ENCODE peak calls at places on chromosomes 13 and 19, in ten cellular contexts. S, G, N, I, J, X, K, U, L and H are unnamed samples.

GRCh38 chr19:7513809-7514642 is 1.9 kb upstream of the ZNF358 start:
- DNase-seq in S (no peak), G (no peak), N (no peak), I (no peak), J (peak), X (no peak), K (no peak), U (no peak), L (no peak), H (no peak)

GRCh38 chr13:58884810-58885209 is 1253.3 kb downstream of the PCDH17 start:
- DNase-seq in S (no peak), G (no peak), N (no peak), I (no peak), J (peak), X (no peak), K (no peak), U (no peak), L (no peak), H (no peak)

GRCh38 chr19:33391631-33392249 is 18.2 kb downstream of the CEBPG start:
- DNase-seq in S (no peak), G (no peak), N (peak), I (no peak), J (no peak), X (no peak), K (no peak), U (no peak), L (no peak), H (no peak)

GRCh38 chr13:20378721-20379120 is 146.6 kb upstream of the GJB6 start:
- DNase-seq in S (no peak), G (no peak), N (no peak), I (no peak), J (no peak), X (peak), K (no peak), U (no peak), L (no peak), H (peak)

GRCh38 chr13:109740721-109741120 is 45.7 kb downstream of the IRS2 start:
- DNase-seq in S (no peak), G (no peak), N (no peak), I (no peak), J (no peak), X (no peak), K (no peak), U (no peak), L (no peak), H (no peak)

GRCh38 chr19:41325947-41326706 is 16.2 kb downstream of the CCDC97 start:
- DNase-seq in S (no peak), G (no peak), N (peak), I (peak), J (no peak), X (peak), K (no peak), U (no peak), L (no peak), H (peak)

GRCh38 chr13:24680258-24680920 is at the start of gene ATP12A:
- DNase-seq in S (peak), G (no peak), N (peak), I (peak), J (peak), X (no peak), K (no peak), U (no peak), L (no peak), H (peak)

GRCh38 chr13:33441015-33441414 is 155.5 kb upstream of the STARD13 start:
- DNase-seq in S (peak), G (no peak), N (no peak), I (peak), J (peak), X (peak), K (peak), U (no peak), L (no peak), H (peak)

GRCh38 chr19:46372901-46373572 is 26.1 kb downstream of the PPP5C start:
- DNase-seq in S (no peak), G (no peak), N (peak), I (peak), J (peak), X (peak), K (no peak), U (no peak), L (no peak), H (peak)

GRCh38 chr13:22278336-22278929 is 607.6 kb downstream of the FGF9 start:
- DNase-seq in S (peak), G (peak), N (no peak), I (peak), J (peak), X (peak), K (peak), U (no peak), L (no peak), H (peak)

GRCh38 chr13:44373601-44374347 is at the start of gene SERP2:
- DNase-seq in S (no peak), G (no peak), N (peak), I (peak), J (peak), X (no peak), K (no peak), U (no peak), L (no peak), H (no peak)

GRCh38 chr13:44368599-44369368 is 4.8 kb upstream of the SERP2 start:
- DNase-seq in S (peak), G (no peak), N (no peak), I (no peak), J (no peak), X (no peak), K (no peak), U (no peak), L (no peak), H (no peak)

GRCh38 chr13:44371421-44371820 is 2.2 kb upstream of the SERP2 start:
- DNase-seq in S (no peak), G (no peak), N (no peak), I (no peak), J (no peak), X (no peak), K (no peak), U (no peak), L (no peak), H (no peak)

GRCh38 chr13:44374348-44374712 is 706 bp downstream of the SERP2 start:
- DNase-seq in S (no peak), G (no peak), N (no peak), I (no peak), J (no peak), X (no peak), K (no peak), U (no peak), L (no peak), H (no peak)

GRCh38 chr13:44373247-44373600 is 400 bp upstream of the SERP2 start:
- DNase-seq in S (no peak), G (no peak), N (no peak), I (peak), J (no peak), X (no peak), K (no peak), U (no peak), L (no peak), H (no peak)
- H3K4me3 ChIP-seq in S (no peak), G (peak), N (peak), I (peak), J (peak), X (peak), K (peak), U (peak), L (peak), H (peak)

GRCh38 chr19:19354932-19355331 is 34.3 kb downstream of the MAU2 start:
- DNase-seq in S (no peak), G (no peak), N (peak), I (no peak), J (no peak), X (no peak), K (no peak), U (no peak), L (no peak), H (no peak)

GRCh38 chr19:19355606-19356139 is 35.0 kb downstream of the MAU2 start:
- DNase-seq in S (no peak), G (no peak), N (peak), I (no peak), J (no peak), X (no peak), K (no peak), U (no peak), L (no peak), H (no peak)

GRCh38 chr19:19356901-19357566 is 36.4 kb downstream of the MAU2 start:
- DNase-seq in S (no peak), G (no peak), N (no peak), I (peak), J (no peak), X (no peak), K (no peak), U (no peak), L (no peak), H (no peak)

GRCh38 chr19:19354007-19354406 is 33.4 kb downstream of the MAU2 start:
- DNase-seq in S (no peak), G (no peak), N (no peak), I (no peak), J (no peak), X (no peak), K (no peak), U (no peak), L (no peak), H (no peak)

GRCh38 chr19:19356500-19356899 is 35.9 kb downstream of the MAU2 start:
- DNase-seq in S (no peak), G (no peak), N (peak), I (peak), J (no peak), X (no peak), K (no peak), U (no peak), L (no peak), H (no peak)
- H3K4me3 ChIP-seq in S (no peak), G (no peak), N (no peak), I (no peak), J (no peak), X (no peak), K (no peak), U (no peak), L (no peak), H (no peak)

GRCh38 chr19:58279925-58280316 is 1.2 kb downstream of the ZNF8 start:
- DNase-seq in S (no peak), G (no peak), N (no peak), I (no peak), J (peak), X (peak), K (no peak), U (no peak), L (no peak), H (peak)
- H3K4me3 ChIP-seq in S (peak), G (peak), N (peak), I (peak), J (peak), X (no peak), K (peak), U (peak), L (peak), H (peak)

GRCh38 chr19:53224606-53225005 is 30.1 kb downstream of the ZNF677 start:
- DNase-seq in S (no peak), G (no peak), N (peak), I (no peak), J (no peak), X (no peak), K (no peak), U (no peak), L (no peak), H (no peak)
- H3K4me3 ChIP-seq in S (no peak), G (no peak), N (no peak), I (no peak), J (no peak), X (no peak), K (no peak), U (no peak), L (no peak), H (no peak)

DNA sequence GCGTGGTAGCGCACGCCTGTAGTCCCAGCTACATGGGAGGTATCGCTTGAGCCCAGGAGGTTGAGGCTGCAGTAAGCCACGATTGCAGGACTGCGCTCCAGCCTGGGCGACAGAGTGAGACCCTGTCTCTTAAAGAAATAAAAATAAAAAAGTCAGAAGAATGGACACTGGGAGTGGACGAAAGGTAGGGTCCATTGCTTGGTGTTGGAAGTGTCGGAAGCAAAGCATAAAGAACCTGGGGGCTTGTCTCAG is 392 bp upstream of the ARHGAP33 start:
- DNase-seq in S (no peak), G (no peak), N (no peak), I (no peak), J (no peak), X (no peak), K (no peak), U (no peak), L (no peak), H (no peak)
- H3K4me3 ChIP-seq in S (peak), G (peak), N (peak), I (no peak), J (no peak), X (peak), K (peak), U (no peak), L (peak), H (peak)

DNA sequence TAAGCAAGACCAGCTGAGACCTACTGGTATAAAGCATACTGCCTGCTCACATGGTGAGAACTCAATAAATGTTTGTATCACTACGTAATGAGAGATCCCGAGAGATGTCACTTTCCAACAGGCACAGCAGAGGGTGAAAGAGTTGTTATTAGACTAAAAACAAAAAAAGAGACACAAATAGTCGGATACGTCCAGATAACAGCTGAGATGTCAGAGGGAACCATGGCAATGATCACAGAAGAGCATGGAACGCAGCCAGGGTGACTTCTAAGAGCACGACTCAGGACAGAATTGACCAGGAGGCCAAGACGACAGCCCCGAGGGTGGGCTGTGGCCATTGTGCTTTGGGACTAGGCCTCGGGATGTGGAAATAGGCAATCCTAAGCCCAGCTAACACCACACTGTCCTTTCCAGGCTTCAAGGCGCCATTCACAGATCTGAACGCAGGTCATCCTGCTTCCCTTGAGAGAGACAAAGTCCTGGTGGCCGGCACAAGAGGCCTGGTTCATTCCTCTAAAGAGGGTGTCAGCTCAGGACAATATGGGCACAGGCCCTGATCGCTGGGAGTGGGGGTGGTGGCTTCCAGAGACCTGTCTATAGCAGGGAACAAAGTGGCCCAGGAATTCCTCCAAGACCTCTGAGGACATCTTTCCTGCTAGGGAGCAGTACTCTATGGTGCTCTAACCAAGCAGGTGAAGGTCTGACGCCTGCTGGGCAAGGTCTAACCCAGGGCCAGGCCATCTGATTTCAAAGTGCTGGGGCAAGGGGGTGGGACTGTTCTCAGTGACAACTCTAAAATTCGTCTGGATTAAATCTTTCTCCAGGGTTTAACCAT is 3.2 kb downstream of the SH3GL1 start:
- DNase-seq in S (no peak), G (no peak), N (no peak), I (no peak), J (no peak), X (no peak), K (no peak), U (no peak), L (no peak), H (no peak)
- H3K4me3 ChIP-seq in S (no peak), G (peak), N (no peak), I (no peak), J (no peak), X (no peak), K (no peak), U (no peak), L (no peak), H (no peak)

DNA sequence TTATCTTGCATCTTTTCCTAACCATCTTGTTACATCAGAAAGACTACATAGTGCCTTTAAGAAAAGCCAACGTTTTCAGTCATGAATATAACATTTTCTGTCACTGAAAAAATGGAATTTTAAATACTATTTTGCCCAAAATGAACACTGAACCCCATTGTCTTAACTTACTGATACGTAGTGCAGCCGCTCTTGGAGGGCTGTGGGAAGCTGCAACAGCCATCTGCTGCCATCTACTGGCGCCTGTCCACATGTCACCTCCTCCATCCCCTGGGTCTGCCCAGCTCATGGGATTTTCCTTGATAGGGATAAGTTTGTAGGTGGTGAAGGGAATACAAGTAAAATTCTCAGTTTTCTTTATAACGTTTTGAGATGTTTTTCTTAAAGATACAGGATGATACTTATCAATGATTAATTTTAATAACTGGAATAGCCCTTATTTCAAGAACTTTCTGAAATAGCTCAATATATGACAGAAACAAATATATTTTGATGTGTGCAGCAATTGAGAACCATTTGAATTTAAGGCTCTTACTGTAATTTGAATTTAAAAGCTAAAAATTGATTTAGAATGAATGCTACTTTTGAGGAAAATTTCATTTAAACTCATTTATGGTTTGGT is 73.7 kb downstream of the GGACT start:
- DNase-seq in S (peak), G (peak), N (no peak), I (peak), J (peak), X (peak), K (peak), U (peak), L (peak), H (peak)
- H3K4me3 ChIP-seq in S (no peak), G (peak), N (no peak), I (no peak), J (no peak), X (no peak), K (no peak), U (no peak), L (no peak), H (no peak)

DNA sequence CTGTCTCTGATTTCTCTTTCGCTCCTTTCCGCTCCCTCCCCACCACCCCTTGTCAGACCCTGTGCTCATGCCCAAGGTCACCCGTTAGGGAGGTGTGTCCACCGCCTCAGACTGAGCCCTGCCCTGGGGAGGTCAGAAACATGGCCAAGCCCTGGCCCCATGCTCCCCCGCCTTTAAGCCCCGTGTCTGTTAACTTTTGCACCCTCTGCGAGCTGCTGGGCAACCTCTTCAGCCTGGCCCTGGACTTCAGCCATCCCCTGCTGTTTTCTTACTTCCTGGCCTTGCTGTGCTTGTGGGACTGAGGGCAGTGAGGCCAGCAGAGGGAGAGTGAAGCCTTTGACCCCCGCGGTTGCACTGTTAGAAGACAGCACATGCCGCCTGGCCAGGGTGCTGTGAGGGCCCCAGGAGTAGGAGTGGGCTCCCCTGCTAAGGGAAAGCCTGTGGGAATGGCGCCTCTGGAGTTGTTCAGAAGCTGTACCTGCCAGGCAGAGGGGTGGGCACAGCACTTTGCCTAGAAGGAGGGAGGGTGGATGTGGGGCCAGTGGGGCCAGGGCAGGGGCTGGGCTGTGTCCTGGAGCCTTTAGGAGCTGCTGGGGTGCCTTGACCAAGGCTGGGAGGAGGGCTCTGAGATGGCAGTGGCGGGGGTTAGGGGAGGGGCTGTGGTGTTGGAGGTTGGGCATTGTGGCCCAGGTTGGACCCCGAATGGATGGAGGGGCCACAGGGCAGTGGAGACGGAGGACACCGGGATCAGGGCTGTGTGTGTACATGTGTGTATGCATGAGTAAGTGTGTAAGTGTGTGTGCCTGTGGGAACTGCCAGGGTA is 7.9 kb downstream of the UPF1 start:
- DNase-seq in S (no peak), G (no peak), N (peak), I (peak), J (no peak), X (no peak), K (no peak), U (no peak), L (no peak), H (no peak)
- H3K4me3 ChIP-seq in S (no peak), G (no peak), N (no peak), I (no peak), J (no peak), X (no peak), K (peak), U (no peak), L (no peak), H (no peak)